ENCODE peak calls at places on chromosome 22, in eight cellular contexts. L, I, Z, E, P, N, X and B are unnamed samples.
A peak's percentile ranks its signal among the peaks of the same experiment; 100 is the strongest.

GRCh38 chr22:45521178-45521577 is 18.5 kb downstream of the FBLN1 start:
- DNase-seq in L (no peak), E (no peak), N (no peak), P (no peak), Z (no peak), I (no peak), X (no peak), B (no peak)

GRCh38 chr22:18068381-18068988 is 9.3 kb upstream of the PEX26 start:
- DNase-seq in I (peak; percentile 44), E (no peak), Z (no peak), X (peak; percentile 65), N (no peak), L (no peak), P (no peak), B (no peak)

GRCh38 chr22:46262449-46263207 is 515 bp downstream of the PKDREJ start:
- DNase-seq in E (no peak), I (peak; percentile 35), Z (no peak), L (peak; percentile 78), X (peak; percentile 56), P (no peak), N (no peak), B (no peak)

GRCh38 chr22:22397292-22397870 is 111.2 kb downstream of the ZNF280B start:
- DNase-seq in P (no peak), X (peak; percentile 23), I (no peak), E (no peak), N (no peak), L (no peak), Z (no peak), B (no peak)

GRCh38 chr22:45516923-45517675 is 14.4 kb downstream of the FBLN1 start:
- DNase-seq in I (peak; percentile 62), Z (no peak), L (no peak), E (no peak), P (no peak), X (peak; percentile 88), N (no peak), B (no peak)

GRCh38 chr22:19495562-19496323 is 16.0 kb downstream of the CDC45 start:
- DNase-seq in P (no peak), E (no peak), N (no peak), X (no peak), I (peak; percentile 50), Z (no peak), L (no peak), B (no peak)

GRCh38 chr22:20889025-20889704 is 28.0 kb upstream of the CRKL start:
- DNase-seq in N (no peak), I (no peak), P (no peak), L (no peak), Z (no peak), E (no peak), X (no peak), B (no peak)

GRCh38 chr22:26617251-26618199 is at the start of gene CRYBB1:
- DNase-seq in L (no peak), I (peak; percentile 36), X (no peak), P (no peak), E (peak; percentile 21), Z (no peak), N (no peak), B (no peak)

GRCh38 chr22:20951932-20952380 is 15.1 kb upstream of the AIFM3 start:
- DNase-seq in I (no peak), L (no peak), X (no peak), N (no peak), E (no peak), Z (no peak), P (no peak), B (no peak)

GRCh38 chr22:27274770-27275449 is 526.6 kb downstream of the MN1 start:
- DNase-seq in I (peak; percentile 3), N (no peak), E (no peak), P (no peak), X (peak; percentile 66), Z (no peak), L (no peak), B (no peak)

GRCh38 chr22:23693979-23694680 is 3.3 kb downstream of the RGL4 start:
- DNase-seq in X (no peak), I (no peak), N (no peak), Z (no peak), P (no peak), L (no peak), E (no peak), B (no peak)

GRCh38 chr22:19959043-19959586 is 17.5 kb upstream of the TXNRD2 start:
- DNase-seq in E (no peak), I (peak; percentile 39), L (peak; percentile 84), P (peak; percentile 78), Z (no peak), X (peak; percentile 76), N (no peak), B (no peak)

GRCh38 chr22:19663286-19663815 is 51.0 kb upstream of the SEPTIN5 start:
- DNase-seq in X (peak; percentile 88), Z (no peak), N (no peak), P (no peak), E (peak; percentile 19), L (no peak), I (peak; percentile 76), B (no peak)

GRCh38 chr22:23581252-23581634 is 1.2 kb upstream of the IGLL1 start:
- DNase-seq in E (no peak), Z (no peak), L (no peak), P (no peak), N (no peak), X (no peak), I (no peak), B (no peak)

GRCh38 chr22:31611065-31611760 is 50.8 kb downstream of the PISD start:
- DNase-seq in E (no peak), N (no peak), I (peak; percentile 50), Z (no peak), P (no peak), L (no peak), X (no peak), B (no peak)

GRCh38 chr22:20514658-20515406 is 7.4 kb downstream of the MED15 start:
- DNase-seq in L (peak; percentile 67), X (peak; percentile 88), I (peak; percentile 96), E (no peak), N (no peak), Z (no peak), P (no peak), B (no peak)

GRCh38 chr22:37237371-37238268 is 6.4 kb downstream of the RAC2 start:
- DNase-seq in I (peak; percentile 41), X (peak; percentile 74), Z (no peak), E (no peak), P (no peak), N (no peak), L (no peak), B (no peak)

GRCh38 chr22:26429458-26430238 is 588 bp downstream of the ASPHD2 start:
- DNase-seq in Z (no peak), P (no peak), N (no peak), E (peak; percentile 29), I (no peak), L (no peak), X (no peak), B (no peak)

GRCh38 chr22:24391836-24392217 is 35.6 kb upstream of the ADORA2A start:
- DNase-seq in P (no peak), X (peak; percentile 75), I (peak; percentile 77), E (no peak), L (no peak), N (no peak), Z (no peak), B (no peak)

GRCh38 chr22:39083212-39084165 is 6.4 kb downstream of the APOBEC3G start:
- DNase-seq in Z (no peak), L (no peak), I (no peak), E (no peak), N (no peak), X (no peak), P (no peak), B (no peak)

GRCh38 chr22:20208713-20209310 is 58.0 kb upstream of the CCDC188 start:
- DNase-seq in L (no peak), N (no peak), X (no peak), P (no peak), I (no peak), Z (no peak), E (no peak), B (no peak)

GRCh38 chr22:29744902-29745301 is 21.9 kb downstream of the ZMAT5 start:
- DNase-seq in L (no peak), P (no peak), N (no peak), I (peak; percentile 70), Z (no peak), E (no peak), X (peak; percentile 27), B (no peak)

GRCh38 chr22:43884600-43885318 is 7.1 kb downstream of the PNPLA5 start:
- DNase-seq in P (peak; percentile 64), E (peak; percentile 92), I (peak; percentile 31), L (peak; percentile 67), X (peak; percentile 25), N (no peak), Z (peak; percentile 18), B (peak; percentile 14)

GRCh38 chr22:46803031-46803880 is 40.8 kb downstream of the TBC1D22A start:
- DNase-seq in E (peak; percentile 81), Z (peak; percentile 46), N (peak; percentile 51), I (no peak), X (peak; percentile 14), P (peak; percentile 64), L (no peak), B (peak; percentile 53)

GRCh38 chr22:30435674-30436126 is 10.1 kb downstream of the MTFP1 start:
- DNase-seq in L (no peak), Z (peak; percentile 33), N (peak; percentile 51), X (no peak), I (no peak), P (no peak), E (peak; percentile 72), B (peak; percentile 77)